ENCODE peak calls at places on chromosomes 3 and 15, in eight cellular contexts. One of them, this sample, is unnamed.

GRCh38 chr3:79297242-79297641 is 470.6 kb downstream of the ROBO1 start:
- DNase-seq in adrenal gland: no peak
- DNase-seq in nephron progenitor cell: no peak
- DNase-seq in GM12865: no peak
- DNase-seq in thoracic aorta: no peak
- DNase-seq in GM23338: peak; percentile 4
- DNase-seq in GM06990: no peak
- DNase-seq in H9: no peak
- DNase-seq in this sample: no peak

GRCh38 chr3:171851685-171852084 is 8.5 kb downstream of the TMEM212 start:
- DNase-seq in adrenal gland: no peak
- DNase-seq in nephron progenitor cell: no peak
- DNase-seq in GM12865: no peak
- DNase-seq in thoracic aorta: no peak
- DNase-seq in GM23338: no peak
- DNase-seq in GM06990: no peak
- DNase-seq in H9: no peak
- DNase-seq in this sample: no peak

GRCh38 chr15:36407647-36408046 is 171.8 kb upstream of the CDIN1 start:
- DNase-seq in adrenal gland: no peak
- DNase-seq in nephron progenitor cell: no peak
- DNase-seq in GM12865: peak; percentile 23
- DNase-seq in thoracic aorta: no peak
- DNase-seq in GM23338: no peak
- DNase-seq in GM06990: no peak
- DNase-seq in H9: no peak
- DNase-seq in this sample: no peak

GRCh38 chr15:62758126-62758951 is 284.2 kb upstream of the TPM1 start:
- DNase-seq in adrenal gland: no peak
- DNase-seq in nephron progenitor cell: no peak
- DNase-seq in GM12865: no peak
- DNase-seq in thoracic aorta: peak; percentile 32
- DNase-seq in GM23338: peak; percentile 66
- DNase-seq in GM06990: no peak
- DNase-seq in H9: no peak
- DNase-seq in this sample: no peak

GRCh38 chr3:149421764-149422163 is 44.3 kb upstream of the TM4SF1 start:
- DNase-seq in adrenal gland: no peak
- DNase-seq in nephron progenitor cell: no peak
- DNase-seq in GM12865: no peak
- DNase-seq in thoracic aorta: no peak
- DNase-seq in GM23338: no peak
- DNase-seq in GM06990: no peak
- DNase-seq in H9: no peak
- DNase-seq in this sample: no peak

GRCh38 chr15:58546066-58546591 is 114.3 kb downstream of the LIPC start:
- DNase-seq in adrenal gland: peak; percentile 40
- DNase-seq in nephron progenitor cell: no peak
- DNase-seq in GM12865: no peak
- DNase-seq in thoracic aorta: no peak
- DNase-seq in GM23338: no peak
- DNase-seq in GM06990: no peak
- DNase-seq in H9: no peak
- DNase-seq in this sample: no peak

GRCh38 chr3:61053781-61054496 is 197.3 kb downstream of the FHIT start:
- DNase-seq in adrenal gland: no peak
- DNase-seq in nephron progenitor cell: no peak
- DNase-seq in GM12865: no peak
- DNase-seq in thoracic aorta: no peak
- DNase-seq in GM23338: no peak
- DNase-seq in GM06990: no peak
- DNase-seq in H9: no peak
- DNase-seq in this sample: no peak

GRCh38 chr3:193228206-193228605 is 12.8 kb upstream of the PLAAT1 start:
- DNase-seq in adrenal gland: no peak
- DNase-seq in nephron progenitor cell: no peak
- DNase-seq in GM12865: no peak
- DNase-seq in thoracic aorta: no peak
- DNase-seq in GM23338: no peak
- DNase-seq in GM06990: no peak
- DNase-seq in H9: no peak
- DNase-seq in this sample: no peak

GRCh38 chr15:75454471-75455418 is 3.3 kb upstream of the SIN3A start:
- DNase-seq in adrenal gland: peak; percentile 84
- DNase-seq in nephron progenitor cell: peak; percentile 77
- DNase-seq in GM12865: peak; percentile 85
- DNase-seq in thoracic aorta: no peak
- DNase-seq in GM23338: peak; percentile 68
- DNase-seq in GM06990: peak; percentile 86
- DNase-seq in H9: peak; percentile 65
- DNase-seq in this sample: peak; percentile 75

GRCh38 chr3:41652506-41652905 is 309.4 kb downstream of the ULK4 start:
- DNase-seq in adrenal gland: no peak
- DNase-seq in nephron progenitor cell: no peak
- DNase-seq in GM12865: no peak
- DNase-seq in thoracic aorta: no peak
- DNase-seq in GM23338: no peak
- DNase-seq in GM06990: no peak
- DNase-seq in H9: no peak
- DNase-seq in this sample: no peak

GRCh38 chr3:86695752-86696151 is 295.2 kb downstream of the VGLL3 start:
- DNase-seq in adrenal gland: no peak
- DNase-seq in nephron progenitor cell: no peak
- DNase-seq in GM12865: no peak
- DNase-seq in thoracic aorta: no peak
- DNase-seq in GM23338: peak; percentile 40
- DNase-seq in GM06990: no peak
- DNase-seq in H9: peak; percentile 63
- DNase-seq in this sample: no peak

DNA sequence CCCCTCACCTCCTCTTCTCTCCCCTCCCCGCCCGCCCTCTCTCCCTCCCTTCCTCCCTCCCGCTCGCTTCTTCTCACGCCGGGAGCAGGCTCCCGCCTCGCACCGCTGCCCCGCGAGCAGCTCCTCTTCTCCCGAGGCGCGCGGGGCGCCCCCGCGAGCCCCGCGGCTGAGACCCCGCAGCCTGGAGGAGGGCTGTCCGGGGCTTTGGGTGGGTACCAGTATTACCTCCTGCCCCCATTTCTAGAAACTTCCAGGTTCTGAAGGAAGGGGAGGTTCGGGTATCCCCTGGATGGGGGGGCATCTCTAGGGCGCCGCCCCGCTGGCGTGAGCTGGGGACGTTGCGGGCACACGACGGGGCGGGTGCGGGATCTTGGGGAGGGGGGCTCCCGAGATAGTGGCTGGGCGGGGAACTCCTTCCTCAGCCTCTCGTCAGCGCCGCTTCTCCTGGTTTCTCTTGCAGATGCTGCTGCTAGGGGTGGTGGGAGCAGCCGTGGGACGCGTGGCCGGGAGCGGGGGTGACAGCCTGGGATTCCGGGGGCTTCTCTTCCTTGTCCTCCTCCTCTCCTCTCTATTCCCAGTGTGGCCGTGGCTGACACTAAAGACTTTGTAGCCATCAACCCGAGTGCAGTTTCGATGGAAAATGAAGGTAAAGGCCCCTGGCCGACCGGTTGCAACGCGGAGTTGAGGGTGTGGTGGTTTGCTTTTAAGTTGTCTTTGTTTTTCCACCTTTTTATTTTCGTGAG is 417 bp downstream of the ATP2C1 start:
- DNase-seq in adrenal gland: peak; percentile 69
- DNase-seq in nephron progenitor cell: peak; percentile 65
- DNase-seq in GM12865: peak; percentile 48
- DNase-seq in thoracic aorta: no peak
- DNase-seq in GM23338: peak; percentile 61
- DNase-seq in GM06990: no peak
- DNase-seq in H9: peak; percentile 40
- DNase-seq in this sample: no peak
- TF ChIP-seq CTCF in adrenal gland: no peak
- TF ChIP-seq CTCF in nephron progenitor cell: no peak
- TF ChIP-seq CTCF in GM12865: no peak
- TF ChIP-seq CTCF in thoracic aorta: no peak
- TF ChIP-seq CTCF in GM23338: peak; percentile 18
- TF ChIP-seq CTCF in GM06990: no peak
- TF ChIP-seq CTCF in H9: no peak
- TF ChIP-seq CTCF in this sample: no peak

GRCh38 chr15:39312984-39313383 is 267.9 kb upstream of the THBS1 start:
- DNase-seq in adrenal gland: peak; percentile 18
- DNase-seq in nephron progenitor cell: no peak
- DNase-seq in GM12865: peak; percentile 82
- DNase-seq in thoracic aorta: no peak
- DNase-seq in GM23338: peak; percentile 48
- DNase-seq in GM06990: no peak
- DNase-seq in H9: no peak
- DNase-seq in this sample: no peak
- TF ChIP-seq CTCF in adrenal gland: peak; percentile 45
- TF ChIP-seq CTCF in nephron progenitor cell: no peak
- TF ChIP-seq CTCF in GM12865: peak; percentile 50
- TF ChIP-seq CTCF in thoracic aorta: no peak
- TF ChIP-seq CTCF in GM23338: peak; percentile 72
- TF ChIP-seq CTCF in GM06990: peak; percentile 70
- TF ChIP-seq CTCF in H9: peak; percentile 61
- TF ChIP-seq CTCF in this sample: no peak

GRCh38 chr3:9808345-9809037 is 1.6 kb upstream of the TTLL3 start:
- DNase-seq in adrenal gland: no peak
- DNase-seq in nephron progenitor cell: peak; percentile 23
- DNase-seq in GM12865: peak; percentile 72
- DNase-seq in thoracic aorta: no peak
- DNase-seq in GM23338: peak; percentile 86
- DNase-seq in GM06990: no peak
- DNase-seq in H9: peak; percentile 72
- DNase-seq in this sample: no peak
- TF ChIP-seq CTCF in adrenal gland: no peak
- TF ChIP-seq CTCF in nephron progenitor cell: no peak
- TF ChIP-seq CTCF in GM12865: peak; percentile 16
- TF ChIP-seq CTCF in thoracic aorta: no peak
- TF ChIP-seq CTCF in GM23338: peak; percentile 46
- TF ChIP-seq CTCF in GM06990: peak; percentile 50
- TF ChIP-seq CTCF in H9: peak; percentile 50
- TF ChIP-seq CTCF in this sample: no peak

DNA sequence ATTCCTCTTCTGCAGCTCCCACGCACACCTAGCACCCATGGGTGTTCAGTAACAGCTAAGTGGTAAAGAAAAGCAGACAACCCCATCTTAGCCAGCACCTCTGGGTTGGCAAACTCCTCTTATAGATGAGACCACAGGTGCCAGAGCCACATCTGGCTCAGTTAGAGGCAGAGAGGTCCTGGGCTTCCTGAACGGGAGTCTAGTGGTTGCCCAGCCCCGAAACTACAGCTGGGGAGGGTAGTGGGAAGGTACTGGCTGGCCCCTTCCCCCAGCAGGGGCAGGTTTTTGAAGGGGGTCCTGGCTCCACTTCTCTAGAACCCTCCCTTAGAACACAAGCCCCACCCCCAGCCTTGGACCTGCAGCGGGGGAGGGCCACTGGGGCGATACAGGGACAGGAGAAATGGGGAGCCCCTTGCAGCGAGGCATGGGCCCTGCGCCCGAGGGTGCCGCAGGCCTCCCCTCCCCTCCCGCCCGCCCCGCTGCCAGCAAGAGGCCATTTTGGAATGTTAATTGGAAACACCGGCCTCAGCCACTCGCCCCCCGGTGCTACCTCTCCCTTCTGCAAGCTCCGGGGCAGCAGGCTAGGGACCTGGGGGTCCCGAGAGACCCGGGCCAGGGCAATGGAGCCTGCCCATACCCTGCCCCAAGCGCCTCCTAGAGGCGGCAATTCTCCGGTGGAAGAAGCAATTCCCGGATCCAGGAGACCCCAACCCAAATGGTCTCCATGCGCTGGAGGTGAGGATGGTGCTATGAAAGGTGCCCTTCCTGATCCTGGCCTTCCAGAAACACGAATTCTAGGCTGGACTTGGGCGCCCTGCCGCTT is 1.5 kb downstream of the DUSP7 start:
- DNase-seq in adrenal gland: no peak
- DNase-seq in nephron progenitor cell: peak; percentile 57
- DNase-seq in GM12865: no peak
- DNase-seq in thoracic aorta: no peak
- DNase-seq in GM23338: peak; percentile 62
- DNase-seq in GM06990: peak; percentile 24
- DNase-seq in H9: peak; percentile 40
- DNase-seq in this sample: no peak
- TF ChIP-seq CTCF in adrenal gland: no peak
- TF ChIP-seq CTCF in nephron progenitor cell: peak; percentile 25
- TF ChIP-seq CTCF in GM12865: no peak
- TF ChIP-seq CTCF in thoracic aorta: peak; percentile 5
- TF ChIP-seq CTCF in GM23338: peak; percentile 66
- TF ChIP-seq CTCF in GM06990: peak; percentile 49
- TF ChIP-seq CTCF in H9: peak; percentile 62
- TF ChIP-seq CTCF in this sample: no peak

DNA sequence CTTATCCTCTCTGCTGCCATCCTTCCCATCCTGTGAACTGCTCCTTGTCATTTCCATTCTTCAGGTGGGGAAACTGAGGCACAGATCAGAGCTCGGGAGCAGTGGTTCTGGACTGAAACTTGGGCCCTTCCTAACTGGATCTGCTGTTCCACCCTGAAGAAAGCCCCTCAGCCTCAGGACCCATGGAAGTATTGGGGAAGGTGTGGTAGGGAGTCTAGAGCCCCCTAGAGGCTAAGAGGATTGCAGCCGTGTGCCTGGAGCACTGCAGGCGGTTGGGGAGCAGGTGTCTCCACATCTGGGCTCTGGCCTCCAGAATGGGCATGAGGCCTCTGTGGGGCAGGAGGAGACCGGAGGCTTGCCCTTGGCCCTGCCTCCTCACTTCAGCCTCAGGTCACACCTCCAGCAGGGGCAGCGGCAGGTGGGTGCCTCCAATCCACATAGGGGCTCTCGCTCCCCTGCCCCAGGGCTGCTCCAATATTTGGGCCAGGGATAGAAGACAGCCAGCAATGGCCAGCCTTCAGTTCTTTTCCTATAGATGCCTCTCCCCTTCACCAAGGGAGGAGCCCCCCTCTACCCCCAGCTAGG is 28.1 kb downstream of the DNAJB8 start:
- DNase-seq in adrenal gland: no peak
- DNase-seq in nephron progenitor cell: no peak
- DNase-seq in GM12865: peak; percentile 30
- DNase-seq in thoracic aorta: no peak
- DNase-seq in GM23338: peak; percentile 75
- DNase-seq in GM06990: no peak
- DNase-seq in H9: peak; percentile 67
- DNase-seq in this sample: no peak
- TF ChIP-seq CTCF in adrenal gland: no peak
- TF ChIP-seq CTCF in nephron progenitor cell: peak; percentile 47
- TF ChIP-seq CTCF in GM12865: peak; percentile 58
- TF ChIP-seq CTCF in thoracic aorta: no peak
- TF ChIP-seq CTCF in GM23338: peak; percentile 91
- TF ChIP-seq CTCF in GM06990: peak; percentile 79
- TF ChIP-seq CTCF in H9: peak; percentile 83
- TF ChIP-seq CTCF in this sample: no peak